ENCODE peak calls at places on chromosomes 2 and 18, in nine cellular contexts. X is pancreas; F is CD8-positive, alpha-beta T cell; U is cardiac muscle cell; O is nephron progenitor cell; G is IMR-90; M is AG09319; Z is fibroblast of mammary gland; R is heart right ventricle. Q is an unnamed sample.

GRCh38 chr2:219497495-219498279 is 1.0 kb upstream of the GMPPA start:
- DNase-seq in X (peak), F (peak), U (peak), O (peak), G (peak), M (peak), Z (peak), R (peak), Q (peak)

GRCh38 chr2:100320547-100321180 is 1.6 kb downstream of the LONRF2 start:
- DNase-seq in X (no peak), F (no peak), U (no peak), O (peak), G (no peak), M (no peak), Z (peak), R (no peak), Q (no peak)

GRCh38 chr2:191404568-191404991 is 159.4 kb downstream of the MYO1B start:
- DNase-seq in X (no peak), F (no peak), U (no peak), O (no peak), G (peak), M (no peak), Z (no peak), R (no peak), Q (no peak)

GRCh38 chr2:45664635-45665269 is 13.3 kb downstream of the PRKCE start:
- DNase-seq in X (no peak), F (no peak), U (no peak), O (no peak), G (peak), M (no peak), Z (no peak), R (no peak), Q (no peak)

GRCh38 chr2:23423062-23423872 is 38.3 kb downstream of the KLHL29 start:
- DNase-seq in X (no peak), F (no peak), U (no peak), O (no peak), G (no peak), M (no peak), Z (no peak), R (no peak), Q (no peak)

GRCh38 chr2:218398437-218399390 is 954 bp upstream of the CTDSP1 start:
- DNase-seq in X (peak), F (peak), U (peak), O (peak), G (peak), M (no peak), Z (peak), R (peak), Q (peak)

GRCh38 chr2:155266579-155266978 is 568.1 kb downstream of the KCNJ3 start:
- DNase-seq in X (no peak), F (no peak), U (no peak), O (no peak), G (no peak), M (no peak), Z (no peak), R (no peak), Q (no peak)

GRCh38 chr2:164430166-164430783 is 191.0 kb downstream of the GRB14 start:
- DNase-seq in X (no peak), F (no peak), U (peak), O (peak), G (peak), M (peak), Z (peak), R (no peak), Q (no peak)

GRCh38 chr2:236849940-236850339 is 235.7 kb upstream of the COPS8 start:
- DNase-seq in X (no peak), F (no peak), U (no peak), O (no peak), G (no peak), M (no peak), Z (no peak), R (no peak), Q (peak)

GRCh38 chr18:32956591-32957310 is 183.9 kb upstream of the KLHL14 start:
- DNase-seq in X (no peak), F (no peak), U (peak), O (no peak), G (peak), M (peak), Z (peak), R (no peak), Q (no peak)

GRCh38 chr2:148720501-148720998 is 76.0 kb downstream of the EPC2 start:
- DNase-seq in X (no peak), F (no peak), U (no peak), O (no peak), G (peak), M (no peak), Z (peak), R (no peak), Q (peak)

GRCh38 chr18:3281456-3282400 is 19.8 kb downstream of the MYL12B start:
- DNase-seq in X (no peak), F (no peak), U (peak), O (peak), G (peak), M (peak), Z (peak), R (no peak), Q (no peak)
- TF ChIP-seq CTCF in X (peak), F (peak), U (peak), O (peak), G (peak), M (peak), Z (peak), R (peak), Q (no peak)

GRCh38 chr18:3233433-3234168 is 13.8 kb upstream of the MYOM1 start:
- DNase-seq in X (no peak), F (no peak), U (no peak), O (no peak), G (no peak), M (no peak), Z (no peak), R (no peak), Q (no peak)

GRCh38 chr18:3236470-3236869 is 11.1 kb upstream of the MYL12A start:
- DNase-seq in X (no peak), F (no peak), U (no peak), O (no peak), G (no peak), M (no peak), Z (no peak), R (no peak), Q (no peak)

GRCh38 chr18:3235846-3236245 is 11.8 kb upstream of the MYL12A start:
- DNase-seq in X (no peak), F (no peak), U (no peak), O (no peak), G (no peak), M (no peak), Z (no peak), R (no peak), Q (no peak)

GRCh38 chr18:3234457-3234856 is 13.1 kb upstream of the MYL12A start:
- DNase-seq in X (no peak), F (no peak), U (no peak), O (no peak), G (no peak), M (no peak), Z (no peak), R (no peak), Q (no peak)

GRCh38 chr18:3238742-3239141 is 8.9 kb upstream of the MYL12A start:
- DNase-seq in X (no peak), F (no peak), U (no peak), O (no peak), G (no peak), M (no peak), Z (no peak), R (no peak), Q (no peak)
- TF ChIP-seq CTCF in X (no peak), F (no peak), U (no peak), O (no peak), G (peak), M (no peak), Z (peak), R (no peak), Q (no peak)

GRCh38 chr2:108417254-108417653 is 31.8 kb upstream of the GCC2 start:
- DNase-seq in X (no peak), F (no peak), U (no peak), O (no peak), G (no peak), M (no peak), Z (no peak), R (no peak), Q (no peak)
- TF ChIP-seq CTCF in X (no peak), F (no peak), U (no peak), O (no peak), G (no peak), M (no peak), Z (no peak), R (no peak), Q (no peak)

DNA sequence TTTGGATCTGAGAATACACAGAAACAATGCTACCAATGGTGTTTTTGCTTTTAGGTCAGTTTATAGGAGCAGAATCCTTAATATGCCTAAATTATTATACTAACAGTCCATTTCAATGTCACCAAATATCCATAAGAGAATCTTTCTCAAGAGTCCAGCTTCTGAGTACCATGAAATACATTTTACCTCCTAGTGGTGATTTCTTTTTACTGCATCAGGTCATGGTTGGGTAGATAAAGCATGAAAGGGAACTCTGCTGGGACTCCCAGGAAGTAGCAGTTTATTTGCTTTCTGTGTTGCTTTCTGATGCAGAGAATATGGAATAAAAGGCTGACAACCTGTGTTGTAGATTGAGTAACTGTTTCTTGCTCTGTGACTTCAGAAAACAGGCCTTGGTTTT is 115.6 kb downstream of the PPP1R1C start:
- DNase-seq in X (no peak), F (no peak), U (no peak), O (no peak), G (no peak), M (no peak), Z (no peak), R (no peak), Q (no peak)
- TF ChIP-seq CTCF in X (no peak), F (peak), U (peak), O (peak), G (no peak), M (no peak), Z (peak), R (no peak), Q (no peak)

GRCh38 chr2:75605770-75606535 is 40.6 kb upstream of the MRPL19 start:
- DNase-seq in X (peak), F (no peak), U (no peak), O (no peak), G (peak), M (peak), Z (peak), R (no peak), Q (no peak)
- TF ChIP-seq CTCF in X (no peak), F (no peak), U (peak), O (no peak), G (peak), M (peak), Z (peak), R (no peak), Q (no peak)

DNA sequence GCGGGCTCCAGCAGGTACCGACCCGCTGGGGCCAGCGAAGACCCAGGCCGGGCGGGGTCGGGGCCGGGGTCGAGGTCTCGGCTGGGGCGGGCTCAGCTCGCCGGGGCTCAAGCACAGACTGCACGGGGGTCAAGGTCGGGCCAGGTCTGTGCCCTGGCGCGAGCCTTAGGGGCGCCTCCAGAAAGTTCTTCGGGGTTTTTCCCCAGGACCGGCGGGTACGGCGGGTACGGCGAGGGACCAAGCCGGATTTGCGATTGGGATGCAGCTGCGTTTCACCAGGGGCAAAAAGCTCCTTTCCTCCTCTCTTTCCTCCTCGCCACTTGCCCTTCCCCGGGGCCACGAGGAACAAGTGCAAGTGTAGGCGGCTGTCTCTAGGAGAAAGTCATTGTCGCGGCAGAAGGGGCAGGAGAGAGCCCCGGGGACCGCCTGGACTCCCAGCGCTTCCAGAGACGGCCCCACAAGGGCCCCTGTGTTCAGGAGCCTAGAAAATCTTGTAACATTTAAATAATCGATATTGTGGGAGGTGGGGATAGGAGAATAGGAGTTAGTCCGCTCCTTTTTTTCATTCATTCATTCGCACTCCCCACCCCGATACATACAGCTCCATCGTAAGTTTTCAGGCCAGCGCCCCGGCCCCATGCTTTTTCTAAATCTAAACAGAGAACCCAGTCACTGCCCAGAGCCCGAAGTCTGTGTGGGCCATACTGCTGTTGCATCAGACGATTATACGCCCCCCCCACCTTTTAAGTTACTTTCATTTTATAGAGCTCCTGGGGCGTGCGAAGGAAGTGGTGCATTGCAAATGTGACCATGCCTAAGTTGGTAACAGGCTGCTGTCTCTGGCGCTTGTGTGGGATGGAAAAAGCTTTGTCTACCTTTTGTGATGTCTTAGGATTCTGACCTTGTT is 679 bp downstream of the PMAIP1 start:
- DNase-seq in X (no peak), F (peak), U (peak), O (peak), G (peak), M (no peak), Z (peak), R (no peak), Q (no peak)
- TF ChIP-seq CTCF in X (no peak), F (no peak), U (no peak), O (no peak), G (no peak), M (no peak), Z (no peak), R (no peak), Q (no peak)

GRCh38 chr2:60119778-60120177 is 433.7 kb downstream of the BCL11A start:
- DNase-seq in X (no peak), F (no peak), U (no peak), O (no peak), G (no peak), M (no peak), Z (no peak), R (no peak), Q (no peak)
- TF ChIP-seq CTCF in X (no peak), F (no peak), U (no peak), O (no peak), G (no peak), M (no peak), Z (no peak), R (no peak), Q (no peak)

GRCh38 chr2:10303174-10303633 is 500 bp downstream of the HPCAL1 start:
- DNase-seq in X (peak), F (no peak), U (no peak), O (no peak), G (no peak), M (no peak), Z (no peak), R (no peak), Q (peak)

GRCh38 chr2:10305254-10305635 is 2.5 kb downstream of the HPCAL1 start:
- DNase-seq in X (no peak), F (peak), U (no peak), O (no peak), G (no peak), M (no peak), Z (no peak), R (no peak), Q (no peak)

GRCh38 chr2:10304458-10305253 is 2.0 kb downstream of the HPCAL1 start:
- DNase-seq in X (no peak), F (no peak), U (no peak), O (peak), G (no peak), M (no peak), Z (no peak), R (no peak), Q (no peak)

GRCh38 chr2:10302479-10303173 is at the start of gene HPCAL1:
- DNase-seq in X (peak), F (peak), U (peak), O (peak), G (peak), M (no peak), Z (peak), R (peak), Q (peak)

DNA sequence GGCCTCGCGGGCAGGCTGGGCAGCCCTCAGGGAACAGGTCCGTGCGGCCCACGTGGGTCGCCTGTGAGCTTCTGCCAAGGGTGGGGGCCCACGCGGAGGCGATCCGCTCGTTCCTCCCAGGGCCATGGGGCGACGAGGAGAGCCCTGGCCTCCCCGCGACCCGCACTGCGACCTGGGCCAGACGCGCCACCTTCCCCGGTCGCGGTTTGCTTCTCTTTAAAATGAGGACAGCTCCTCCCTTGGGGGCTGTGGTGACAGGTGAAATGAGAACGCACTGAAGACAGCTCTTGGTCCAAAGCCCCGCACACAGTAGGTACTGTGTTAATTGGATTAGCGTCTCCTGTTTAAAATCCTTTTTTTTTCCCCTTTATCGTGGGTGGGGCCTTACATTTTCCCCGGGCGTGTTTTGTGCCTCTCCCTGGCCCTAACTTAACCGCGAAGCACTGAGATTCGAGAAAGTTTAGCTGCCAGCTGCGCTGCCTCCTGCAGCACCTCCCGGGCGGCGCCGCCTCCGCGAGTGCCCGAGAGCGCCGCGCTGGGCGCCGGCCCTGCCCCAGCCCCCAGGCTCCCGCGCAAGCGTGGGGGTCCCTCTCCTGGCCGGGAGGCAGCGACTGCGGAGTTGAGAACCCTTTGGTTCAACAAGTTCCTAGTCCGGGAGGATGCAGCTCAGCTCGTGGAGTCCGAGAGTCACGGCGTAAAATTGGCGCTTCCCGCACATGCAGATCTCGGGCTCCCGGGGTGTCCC is 1.1 kb downstream of the HPCAL1 start:
- DNase-seq in X (peak), F (peak), U (peak), O (peak), G (peak), M (no peak), Z (peak), R (peak), Q (no peak)
- TF ChIP-seq CTCF in X (no peak), F (no peak), U (peak), O (no peak), G (peak), M (peak), Z (no peak), R (no peak), Q (no peak)

GRCh38 chr2:201451330-201452057 is at the start of the genes STRADB and TRAK2:
- DNase-seq in X (peak), F (peak), U (peak), O (peak), G (peak), M (peak), Z (peak), R (peak), Q (peak)
- TF ChIP-seq CTCF in X (peak), F (no peak), U (peak), O (peak), G (peak), M (peak), Z (no peak), R (peak), Q (no peak)